ENCODE peak calls at places on chromosomes 4 and X, in nine cellular contexts. K, Q, W, X, A, U, T, B and V are unnamed samples.

GRCh38 chr4:36163198-36163597 is 81.1 kb downstream of the ARAP2 start:
- DNase-seq in K (no peak), Q (no peak), W (no peak), X (no peak), A (no peak), U (no peak), T (no peak), B (no peak), V (no peak)

GRCh38 chr4:128660361-128660964 is 149.0 kb upstream of the JADE1 start:
- DNase-seq in K (no peak), Q (no peak), W (peak), X (no peak), A (peak), U (no peak), T (no peak), B (no peak), V (no peak)

GRCh38 chr4:162644346-162644745 is 480.5 kb upstream of the FSTL5 start:
- DNase-seq in K (no peak), Q (no peak), W (no peak), X (no peak), A (no peak), U (no peak), T (no peak), B (no peak), V (no peak)

GRCh38 chr4:23930750-23931488 is 41.1 kb upstream of the PPARGC1A start:
- DNase-seq in K (no peak), Q (no peak), W (no peak), X (no peak), A (peak), U (no peak), T (no peak), B (no peak), V (peak)

GRCh38 chr4:149441338-149441737 is 374.3 kb downstream of the IQCM start:
- DNase-seq in K (no peak), Q (no peak), W (peak), X (no peak), A (peak), U (no peak), T (no peak), B (no peak), V (no peak)

GRCh38 chr4:152785639-152786517 is 6.1 kb downstream of the ARFIP1 start:
- DNase-seq in K (no peak), Q (no peak), W (no peak), X (no peak), A (no peak), U (no peak), T (no peak), B (no peak), V (no peak)

GRCh38 chrX:47623540-47624027 is 3.9 kb upstream of the SYN1 start:
- DNase-seq in K (peak), Q (no peak), W (peak), X (no peak), A (peak), U (peak), T (no peak), B (no peak), V (peak)

GRCh38 chr4:71377561-71377960 is 38.7 kb downstream of the SLC4A4 start:
- DNase-seq in K (no peak), Q (no peak), W (peak), X (no peak), A (peak), U (no peak), T (no peak), B (no peak), V (no peak)

GRCh38 chrX:69396916-69397315 is 107.2 kb upstream of the NALF2 start:
- DNase-seq in K (no peak), Q (no peak), W (no peak), X (no peak), A (no peak), U (no peak), T (no peak), B (no peak), V (no peak)

GRCh38 chrX:135438734-135439043 is 16.9 kb downstream of the SMIM10L2A start:
- DNase-seq in K (no peak), Q (no peak), W (no peak), X (no peak), A (no peak), U (no peak), T (no peak), B (no peak), V (no peak)

GRCh38 chr4:8177544-8177943 is 18.9 kb upstream of the ABLIM2 start:
- DNase-seq in K (no peak), Q (no peak), W (no peak), X (no peak), A (no peak), U (no peak), T (no peak), B (no peak), V (no peak)

GRCh38 chr4:147360301-147360700 is 120.6 kb upstream of the EDNRA start:
- DNase-seq in K (no peak), Q (no peak), W (peak), X (no peak), A (peak), U (no peak), T (no peak), B (no peak), V (no peak)

GRCh38 chrX:68732906-68733493 is 85.5 kb downstream of the STARD8 start:
- DNase-seq in K (no peak), Q (peak), W (peak), X (no peak), A (peak), U (peak), T (peak), B (peak), V (no peak)

GRCh38 chr4:137125011-137125410 is 407.3 kb downstream of the PCDH18 start:
- DNase-seq in K (no peak), Q (no peak), W (peak), X (no peak), A (peak), U (no peak), T (no peak), B (no peak), V (no peak)

GRCh38 chr4:15918484-15919129 is 19.9 kb downstream of the FGFBP1 start:
- DNase-seq in K (no peak), Q (no peak), W (no peak), X (no peak), A (no peak), U (no peak), T (no peak), B (no peak), V (no peak)

GRCh38 chrX:153460826-153461225 is 9.6 kb downstream of the HAUS7 start:
- DNase-seq in K (peak), Q (no peak), W (peak), X (no peak), A (peak), U (no peak), T (peak), B (peak), V (no peak)

GRCh38 chrX:721354-721753 is 90.8 kb downstream of the SHOX start:
- DNase-seq in K (no peak), Q (no peak), W (no peak), X (no peak), A (no peak), U (no peak), T (no peak), B (no peak), V (no peak)

GRCh38 chr4:186709509-186709908 is 14.1 kb downstream of the FAT1 start:
- DNase-seq in K (no peak), Q (no peak), W (no peak), X (no peak), A (no peak), U (no peak), T (no peak), B (no peak), V (no peak)

GRCh38 chrX:13821740-13822139 is 4.8 kb upstream of the GPM6B start:
- DNase-seq in K (no peak), Q (no peak), W (no peak), X (no peak), A (no peak), U (no peak), T (no peak), B (no peak), V (no peak)

GRCh38 chrX:48558270-48558669 is 16.0 kb upstream of the RBM3 start:
- DNase-seq in K (no peak), Q (no peak), W (peak), X (no peak), A (peak), U (no peak), T (no peak), B (no peak), V (no peak)

GRCh38 chr4:96092151-96092705 is 252.3 kb downstream of the PDHA2 start:
- DNase-seq in K (no peak), Q (no peak), W (no peak), X (no peak), A (no peak), U (no peak), T (no peak), B (no peak), V (no peak)

GRCh38 chrX:1554469-1555210 is 17.7 kb upstream of the P2RY8 start:
- DNase-seq in K (no peak), Q (no peak), W (no peak), X (no peak), A (no peak), U (peak), T (no peak), B (no peak), V (no peak)

GRCh38 chr4:149951501-149951900 is 126.7 kb upstream of the DCLK2 start:
- DNase-seq in K (no peak), Q (no peak), W (no peak), X (no peak), A (no peak), U (no peak), T (no peak), B (no peak), V (no peak)

GRCh38 chrX:47595701-47596655 is 13.7 kb downstream of the TIMP1 start:
- DNase-seq in K (no peak), Q (no peak), W (peak), X (no peak), A (peak), U (no peak), T (no peak), B (no peak), V (no peak)

GRCh38 chrX:112341598-112341997 is 259.0 kb upstream of the TRPC5 start:
- DNase-seq in K (no peak), Q (no peak), W (peak), X (no peak), A (no peak), U (no peak), T (no peak), B (no peak), V (no peak)

GRCh38 chr4:24794916-24795665 is at the start of gene SOD3:
- DNase-seq in K (no peak), Q (no peak), W (peak), X (no peak), A (peak), U (no peak), T (no peak), B (no peak), V (no peak)

GRCh38 chrX:154727418-154728323 is 23.2 kb downstream of the GAB3 start:
- DNase-seq in K (no peak), Q (no peak), W (peak), X (no peak), A (peak), U (no peak), T (no peak), B (no peak), V (no peak)

GRCh38 chr4:114734581-114734980 is 136.0 kb downstream of the UGT8 start:
- DNase-seq in K (no peak), Q (no peak), W (no peak), X (no peak), A (no peak), U (no peak), T (no peak), B (no peak), V (no peak)

GRCh38 chrX:68841251-68842049 is 12.6 kb downstream of the EFNB1 start:
- DNase-seq in K (no peak), Q (no peak), W (no peak), X (no peak), A (no peak), U (no peak), T (no peak), B (no peak), V (no peak)

GRCh38 chr4:3229964-3230363 is 19.0 kb upstream of the MSANTD1 start:
- DNase-seq in K (no peak), Q (no peak), W (no peak), X (no peak), A (no peak), U (no peak), T (no peak), B (no peak), V (no peak)

GRCh38 chrX:154908821-154909220 is 22.7 kb downstream of the F8A1 start:
- DNase-seq in K (no peak), Q (no peak), W (no peak), X (no peak), A (no peak), U (no peak), T (no peak), B (no peak), V (no peak)

GRCh38 chr4:53015681-53016080 is 153.6 kb downstream of the RASL11B start:
- DNase-seq in K (peak), Q (no peak), W (peak), X (no peak), A (peak), U (no peak), T (peak), B (no peak), V (no peak)

GRCh38 chr4:20423420-20423819 is 171.7 kb downstream of the SLIT2 start:
- DNase-seq in K (no peak), Q (no peak), W (no peak), X (no peak), A (no peak), U (no peak), T (no peak), B (no peak), V (no peak)

GRCh38 chrX:133574716-133575115 is 159.4 kb upstream of the GPC4 start:
- DNase-seq in K (no peak), Q (no peak), W (no peak), X (no peak), A (no peak), U (no peak), T (no peak), B (no peak), V (no peak)

GRCh38 chrX:136191171-136191570 is 43.8 kb downstream of the FHL1 start:
- DNase-seq in K (no peak), Q (no peak), W (no peak), X (no peak), A (no peak), U (no peak), T (no peak), B (no peak), V (no peak)

GRCh38 chrX:153900806-153901752 is 3.4 kb upstream of the AVPR2 start:
- DNase-seq in K (no peak), Q (peak), W (peak), X (no peak), A (peak), U (peak), T (peak), B (peak), V (no peak)

GRCh38 chr4:86117781-86118302 is 242.0 kb downstream of the MAPK10 start:
- DNase-seq in K (no peak), Q (no peak), W (peak), X (no peak), A (peak), U (no peak), T (no peak), B (no peak), V (no peak)